ENCODE peak calls at places on chromosomes 16 and 17, in ten cellular contexts. R is A549; Y is transverse colon; W is cardiac muscle cell; D is mammary epithelial cell; L is CD8-positive, alpha-beta T cell; A is stomach; X is BE2C; U is H9; N is heart right ventricle. J is an unnamed sample. For H3K4me1, the result is how much of the 10 kb centered on the place peaks cover.

GRCh38 chr17:7405413-7405881 is 1.6 kb upstream of the TMEM256 start:
- DNase-seq in R (no peak), Y (no peak), W (no peak), D (no peak), L (peak), A (no peak), X (no peak), U (no peak), N (no peak), J (no peak)

GRCh38 chr17:313231-313630 is 39.4 kb downstream of the RPH3AL start:
- DNase-seq in R (no peak), Y (no peak), W (no peak), D (no peak), L (no peak), A (no peak), X (no peak), U (no peak), N (no peak), J (no peak)

GRCh38 chr17:82837586-82838320 is 2.1 kb downstream of the ZNF750 start:
- DNase-seq in R (no peak), Y (peak), W (no peak), D (no peak), L (no peak), A (no peak), X (no peak), U (no peak), N (no peak), J (no peak)

GRCh38 chr16:46817961-46818360 is 13.0 kb downstream of the C16orf87 start:
- DNase-seq in R (no peak), Y (no peak), W (no peak), D (no peak), L (no peak), A (no peak), X (no peak), U (no peak), N (no peak), J (no peak)

GRCh38 chr16:85995591-85996461 is 96.9 kb downstream of the IRF8 start:
- DNase-seq in R (no peak), Y (no peak), W (no peak), D (no peak), L (no peak), A (peak), X (no peak), U (no peak), N (no peak), J (no peak)

GRCh38 chr17:61574542-61575351 is 16.3 kb downstream of the NACA2 start:
- DNase-seq in R (peak), Y (no peak), W (peak), D (peak), L (no peak), A (no peak), X (peak), U (peak), N (no peak), J (no peak)

GRCh38 chr16:85316321-85316919 is 204.1 kb upstream of the CIBAR2 start:
- DNase-seq in R (peak), Y (peak), W (peak), D (peak), L (no peak), A (peak), X (peak), U (peak), N (peak), J (peak)

GRCh38 chr17:7587831-7588230 is 2.1 kb downstream of the SOX15 start:
- DNase-seq in R (no peak), Y (no peak), W (no peak), D (peak), L (no peak), A (no peak), X (no peak), U (no peak), N (no peak), J (no peak)

GRCh38 chr17:41824086-41824485 is 11.3 kb downstream of the FKBP10 start:
- DNase-seq in R (no peak), Y (no peak), W (no peak), D (no peak), L (no peak), A (no peak), X (no peak), U (no peak), N (no peak), J (no peak)

GRCh38 chr16:4409081-4409932 is 7.1 kb downstream of the CORO7 start:
- DNase-seq in R (peak), Y (no peak), W (no peak), D (peak), L (no peak), A (no peak), X (no peak), U (peak), N (no peak), J (no peak)

GRCh38 chr17:72467841-72468653 is 347.2 kb downstream of the SOX9 start:
- DNase-seq in R (no peak), Y (peak), W (peak), D (peak), L (no peak), A (peak), X (no peak), U (peak), N (peak), J (no peak)

GRCh38 chr16:86044241-86044671 is 145.3 kb downstream of the IRF8 start:
- DNase-seq in R (peak), Y (peak), W (peak), D (no peak), L (peak), A (peak), X (peak), U (peak), N (peak), J (no peak)

GRCh38 chr17:55198690-55199370 is 65.9 kb upstream of the HLF start:
- DNase-seq in R (no peak), Y (no peak), W (no peak), D (no peak), L (no peak), A (no peak), X (no peak), U (no peak), N (no peak), J (no peak)

GRCh38 chr17:34499576-34499975 is 79.8 kb upstream of the TMEM132E start:
- DNase-seq in R (no peak), Y (no peak), W (peak), D (peak), L (no peak), A (no peak), X (no peak), U (peak), N (no peak), J (no peak)

GRCh38 chr17:77354721-77355455 is 214.1 kb downstream of the SEC14L1 start:
- DNase-seq in R (peak), Y (peak), W (peak), D (peak), L (no peak), A (peak), X (no peak), U (peak), N (peak), J (no peak)

GRCh38 chr17:7956208-7956965 is 24.4 kb downstream of the CNTROB start:
- DNase-seq in R (no peak), Y (peak), W (peak), D (no peak), L (no peak), A (no peak), X (peak), U (no peak), N (peak), J (no peak)

GRCh38 chr17:1008008-1008761 is 11.3 kb downstream of the TIMM22 start:
- DNase-seq in R (no peak), Y (no peak), W (no peak), D (no peak), L (no peak), A (no peak), X (no peak), U (no peak), N (peak), J (peak)

GRCh38 chr17:41579484-41580243 is 7.0 kb downstream of the KRT14 start:
- DNase-seq in R (peak), Y (peak), W (peak), D (peak), L (peak), A (peak), X (peak), U (peak), N (peak), J (peak)

GRCh38 chr16:70151391-70151790 is 22.2 kb upstream of the CLEC18C start:
- DNase-seq in R (peak), Y (no peak), W (no peak), D (no peak), L (no peak), A (no peak), X (no peak), U (no peak), N (no peak), J (no peak)

GRCh38 chr17:79809530-79810137 is 12.8 kb upstream of the CBX8 start:
- DNase-seq in R (no peak), Y (peak), W (no peak), D (no peak), L (no peak), A (peak), X (no peak), U (peak), N (no peak), J (no peak)

GRCh38 chr17:82767041-82767754 is 15.3 kb downstream of the TBCD start:
- DNase-seq in R (peak), Y (peak), W (peak), D (peak), L (peak), A (peak), X (peak), U (peak), N (no peak), J (no peak)

GRCh38 chr17:82372591-82373452 is 1.3 kb downstream of the UTS2R start:
- DNase-seq in R (no peak), Y (no peak), W (peak), D (no peak), L (no peak), A (no peak), X (no peak), U (no peak), N (no peak), J (no peak)

GRCh38 chr16:57281791-57282190 is 2.7 kb downstream of the PLLP start:
- DNase-seq in R (no peak), Y (no peak), W (no peak), D (no peak), L (no peak), A (no peak), X (no peak), U (no peak), N (no peak), J (no peak)

GRCh38 chr16:72590179-72590937 is 418.4 kb upstream of the PMFBP1 start:
- DNase-seq in R (no peak), Y (no peak), W (no peak), D (no peak), L (no peak), A (no peak), X (peak), U (no peak), N (no peak), J (no peak)

GRCh38 chr16:65524231-65524630 is 402.4 kb upstream of the CDH11 start:
- DNase-seq in R (no peak), Y (no peak), W (no peak), D (no peak), L (no peak), A (no peak), X (no peak), U (no peak), N (no peak), J (no peak)

GRCh38 chr17:20174588-20175265 is 165.6 kb downstream of the SPECC1 start:
- DNase-seq in R (no peak), Y (no peak), W (peak), D (no peak), L (no peak), A (peak), X (no peak), U (no peak), N (no peak), J (no peak)

GRCh38 chr17:78105551-78105950 is 23.0 kb downstream of the TMC6 start:
- DNase-seq in R (no peak), Y (peak), W (no peak), D (no peak), L (no peak), A (no peak), X (no peak), U (no peak), N (no peak), J (no peak)

GRCh38 chr17:80781188-80781577 is 210.5 kb upstream of the CHMP6 start:
- DNase-seq in R (no peak), Y (no peak), W (no peak), D (no peak), L (no peak), A (no peak), X (no peak), U (no peak), N (no peak), J (no peak)

GRCh38 chr16:75733305-75734141 is 7.2 kb upstream of the CPHXL start:
- DNase-seq in R (no peak), Y (no peak), W (peak), D (no peak), L (no peak), A (no peak), X (no peak), U (no peak), N (no peak), J (peak)

GRCh38 chr17:82863941-82864720 is 24.3 kb upstream of the ZNF750 start:
- DNase-seq in R (no peak), Y (peak), W (peak), D (peak), L (peak), A (peak), X (peak), U (no peak), N (no peak), J (no peak)

GRCh38 chr16:86891121-86891520 is 312.8 kb downstream of the FOXL1 start:
- DNase-seq in R (no peak), Y (no peak), W (no peak), D (no peak), L (no peak), A (no peak), X (no peak), U (no peak), N (no peak), J (no peak)

GRCh38 chr17:64087252-64088005 is 42.5 kb downstream of the ERN1 start:
- DNase-seq in R (no peak), Y (no peak), W (no peak), D (no peak), L (no peak), A (no peak), X (no peak), U (no peak), N (no peak), J (no peak)

GRCh38 chr17:64084086-64084939 is 45.6 kb downstream of the ERN1 start:
- DNase-seq in R (no peak), Y (peak), W (peak), D (peak), L (no peak), A (peak), X (no peak), U (peak), N (no peak), J (no peak)

GRCh38 chr17:64084940-64085649 is 44.8 kb downstream of the ERN1 start:
- DNase-seq in R (no peak), Y (no peak), W (no peak), D (no peak), L (no peak), A (no peak), X (no peak), U (no peak), N (no peak), J (no peak)

GRCh38 chr17:64083571-64084085 is 46.3 kb downstream of the ERN1 start:
- DNase-seq in R (no peak), Y (no peak), W (no peak), D (no peak), L (no peak), A (no peak), X (no peak), U (no peak), N (no peak), J (no peak)

GRCh38 chr17:64085650-64086005 is 44.3 kb downstream of the ERN1 start:
- DNase-seq in R (no peak), Y (no peak), W (no peak), D (no peak), L (no peak), A (no peak), X (no peak), U (no peak), N (no peak), J (no peak)
- H3K4me1 ChIP-seq in R (half or more), Y (under half), W (under half), D (under half), L (under half), A (half or more), X (under half), U (under half), N (half or more), J (under half)

GRCh38 chr17:64388961-64389565 is 1.6 kb downstream of the PECAM1 start:
- DNase-seq in R (no peak), Y (no peak), W (no peak), D (no peak), L (no peak), A (no peak), X (no peak), U (no peak), N (no peak), J (no peak)

GRCh38 chr17:64385187-64386083 is 5.2 kb downstream of the PECAM1 start:
- DNase-seq in R (peak), Y (peak), W (peak), D (peak), L (peak), A (no peak), X (no peak), U (no peak), N (peak), J (peak)

GRCh38 chr17:64387145-64387473 is 3.6 kb downstream of the PECAM1 start:
- DNase-seq in R (no peak), Y (no peak), W (no peak), D (no peak), L (no peak), A (no peak), X (no peak), U (no peak), N (no peak), J (no peak)

GRCh38 chr17:64386412-64387144 is 4.1 kb downstream of the PECAM1 start:
- DNase-seq in R (no peak), Y (no peak), W (peak), D (no peak), L (no peak), A (no peak), X (no peak), U (no peak), N (no peak), J (no peak)

GRCh38 chr17:64387545-64388171 is 3.0 kb downstream of the PECAM1 start:
- DNase-seq in R (no peak), Y (no peak), W (no peak), D (no peak), L (no peak), A (no peak), X (no peak), U (no peak), N (peak), J (no peak)
- H3K4me1 ChIP-seq in R (under half), Y (under half), W (under half), D (under half), L (half or more), A (under half), X (under half), U (under half), N (half or more), J (under half)

GRCh38 chr17:49630113-49630900 is 47.6 kb downstream of the SPOP start:
- DNase-seq in R (no peak), Y (no peak), W (no peak), D (no peak), L (no peak), A (no peak), X (no peak), U (no peak), N (no peak), J (no peak)
- H3K4me1 ChIP-seq in R (under half), Y (under half), W (under half), D (under half), L (under half), A (under half), X (under half), U (under half), N (half or more), J (under half)

GRCh38 chr17:75402038-75402437 is 3.4 kb downstream of the GRB2 start:
- DNase-seq in R (no peak), Y (no peak), W (no peak), D (no peak), L (no peak), A (no peak), X (no peak), U (no peak), N (no peak), J (no peak)
- H3K4me1 ChIP-seq in R (under half), Y (under half), W (under half), D (under half), L (under half), A (under half), X (under half), U (under half), N (half or more), J (under half)

GRCh38 chr16:2186505-2186904 is 9.9 kb downstream of the CASKIN1 start:
- DNase-seq in R (no peak), Y (no peak), W (no peak), D (no peak), L (no peak), A (no peak), X (no peak), U (no peak), N (no peak), J (no peak)
- H3K4me1 ChIP-seq in R (under half), Y (under half), W (under half), D (under half), L (under half), A (under half), X (under half), U (under half), N (under half), J (under half)

GRCh38 chr16:89437251-89437987 is 52.9 kb downstream of the ANKRD11 start:
- DNase-seq in R (no peak), Y (no peak), W (no peak), D (no peak), L (no peak), A (no peak), X (no peak), U (no peak), N (no peak), J (no peak)

GRCh38 chr16:89436362-89436761 is 54.0 kb downstream of the ANKRD11 start:
- DNase-seq in R (no peak), Y (no peak), W (no peak), D (no peak), L (no peak), A (no peak), X (no peak), U (no peak), N (no peak), J (no peak)

GRCh38 chr16:89435051-89435450 is 55.3 kb downstream of the ANKRD11 start:
- DNase-seq in R (no peak), Y (no peak), W (no peak), D (no peak), L (peak), A (no peak), X (no peak), U (no peak), N (no peak), J (no peak)

GRCh38 chr16:89431616-89432015 is 58.7 kb downstream of the ANKRD11 start:
- DNase-seq in R (no peak), Y (no peak), W (no peak), D (no peak), L (no peak), A (no peak), X (no peak), U (no peak), N (no peak), J (no peak)

DNA sequence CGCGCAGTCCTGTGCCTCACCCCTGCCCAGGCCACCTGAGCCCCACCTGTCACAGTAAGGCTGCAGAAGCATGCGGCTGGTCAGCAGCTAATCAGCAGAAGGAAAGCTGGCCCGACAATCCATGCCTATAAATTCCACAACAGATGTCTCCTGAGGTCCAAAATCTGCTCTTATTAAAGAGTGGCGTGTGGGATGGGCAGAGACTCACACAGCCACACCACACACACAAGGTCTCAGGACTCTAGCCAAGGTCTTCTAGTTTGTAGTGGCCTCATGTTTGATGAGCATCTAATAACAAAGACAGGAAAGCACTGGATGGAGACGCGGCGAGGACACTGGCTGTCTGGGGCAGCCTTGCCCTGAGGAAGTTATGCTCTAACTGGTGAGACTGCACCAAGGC is 55.9 kb downstream of the ANKRD11 start:
- DNase-seq in R (no peak), Y (no peak), W (no peak), D (no peak), L (no peak), A (no peak), X (no peak), U (no peak), N (no peak), J (no peak)
- H3K4me1 ChIP-seq in R (under half), Y (under half), W (under half), D (under half), L (half or more), A (under half), X (under half), U (under half), N (half or more), J (under half)

DNA sequence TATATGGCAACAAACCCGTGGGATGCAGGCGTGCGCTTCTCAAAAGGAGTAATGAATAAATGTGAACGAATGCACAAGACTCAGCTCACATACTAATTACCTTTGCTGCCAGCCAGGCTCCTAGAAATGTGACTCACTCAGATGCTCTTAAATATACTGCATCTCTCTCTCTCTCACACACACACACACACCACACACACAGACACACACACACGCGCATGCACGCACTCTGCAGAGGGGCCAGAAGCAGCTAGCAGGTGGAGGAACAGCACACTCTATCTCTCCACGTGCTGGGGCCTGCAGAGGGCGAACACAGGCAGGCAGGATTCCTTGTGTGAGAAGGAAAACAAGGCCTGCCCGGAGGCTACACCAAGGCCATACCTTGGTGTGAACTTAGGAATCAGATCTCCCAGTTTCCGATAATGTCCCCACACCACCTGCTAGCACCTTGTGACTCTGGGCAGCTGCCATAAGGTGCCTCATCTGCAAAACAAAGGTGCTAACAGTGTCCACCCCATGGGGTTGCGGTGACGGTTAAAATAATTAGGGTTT is 5.3 kb downstream of the GPRC5B start:
- DNase-seq in R (no peak), Y (no peak), W (no peak), D (peak), L (no peak), A (no peak), X (peak), U (peak), N (no peak), J (no peak)
- H3K4me1 ChIP-seq in R (under half), Y (under half), W (under half), D (under half), L (under half), A (under half), X (under half), U (under half), N (under half), J (under half)

J was measured in ascending aorta.